ENCODE peak calls at places on chromosome 1, in five cellular contexts. B is sigmoid colon, M is GM12878, G is transverse colon, A is A549. H is an unnamed sample.

GRCh38 chr1:26079960-26080814 is 12.8 kb upstream of the TRIM63 start:
- DNase-seq in A (no peak), G (no peak), M (no peak), B (no peak), H (no peak)

GRCh38 chr1:3014443-3015268 is 6.6 kb upstream of the ACTRT2 start:
- DNase-seq in M (no peak), G (no peak), B (peak), A (no peak), H (no peak)

GRCh38 chr1:53278294-53278693 is 40.0 kb upstream of the MAGOH start:
- DNase-seq in M (no peak), A (peak), B (peak), G (peak), H (peak)

GRCh38 chr1:8862528-8862927 is 16.0 kb downstream of the ENO1 start:
- DNase-seq in M (no peak), G (no peak), A (no peak), B (no peak), H (no peak)

GRCh38 chr1:43566382-43567035 is 35.8 kb downstream of the PTPRF start:
- DNase-seq in B (no peak), G (no peak), M (no peak), A (no peak), H (no peak)

GRCh38 chr1:183139281-183139942 is 46.7 kb upstream of the LAMC2 start:
- DNase-seq in G (no peak), A (peak), B (no peak), M (no peak), H (no peak)

GRCh38 chr1:51317798-51318197 is 12.6 kb downstream of the TTC39A start:
- DNase-seq in A (no peak), B (no peak), M (no peak), G (no peak), H (no peak)

GRCh38 chr1:100767176-100767876 is 47.8 kb downstream of the VCAM1 start:
- DNase-seq in M (no peak), B (no peak), G (no peak), A (no peak), H (no peak)

GRCh38 chr1:164263540-164263939 is 295.4 kb upstream of the PBX1 start:
- DNase-seq in A (no peak), M (no peak), B (no peak), G (no peak), H (no peak)

GRCh38 chr1:109134423-109134822 is 20.5 kb downstream of the ELAPOR1 start:
- DNase-seq in G (peak), M (no peak), B (no peak), A (no peak), H (no peak)
- TF ChIP-seq EP300 in G (no peak), M (no peak), B (no peak), A (no peak), H (no peak)

DNA sequence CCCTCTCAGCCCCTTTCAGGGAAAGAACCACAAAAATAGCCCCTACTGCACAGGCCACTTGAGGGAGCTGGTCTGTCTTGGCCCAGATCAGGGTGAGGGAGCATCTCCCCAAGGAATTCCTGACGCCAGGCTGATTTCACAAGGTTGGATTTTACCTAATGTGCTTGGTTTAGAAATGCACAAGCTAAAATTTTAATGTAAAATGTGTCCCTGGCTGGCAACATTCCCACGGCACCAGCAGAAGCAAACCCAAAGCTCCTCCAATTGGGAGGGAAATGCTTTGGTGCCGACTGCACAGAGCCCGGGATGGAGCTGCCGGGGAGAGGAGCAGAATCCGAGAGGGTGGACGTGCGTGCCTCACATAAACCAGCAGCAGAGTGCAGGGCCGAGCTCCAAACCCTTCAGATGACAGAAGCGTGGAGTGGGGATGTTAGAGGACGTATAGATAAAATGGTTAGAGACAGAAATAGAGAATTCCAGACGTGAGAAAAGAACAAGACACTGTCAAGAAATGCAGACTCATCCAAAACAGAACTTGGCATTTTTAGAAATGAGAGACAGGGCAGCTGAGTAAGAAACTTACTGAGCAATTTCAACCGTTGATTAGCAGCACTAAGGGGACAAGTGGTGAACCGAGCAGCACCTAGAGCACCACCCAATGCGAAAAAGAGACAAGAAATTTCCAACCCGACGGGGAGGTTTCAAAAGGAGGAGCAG is 41.6 kb upstream of the TMEM52 start:
- DNase-seq in A (no peak), G (no peak), B (no peak), M (no peak), H (no peak)
- TF ChIP-seq POLR2A in A (no peak), G (no peak), B (no peak), M (no peak), H (no peak)

GRCh38 chr1:246699095-246699735 is 25.0 kb upstream of the SCCPDH start:
- DNase-seq in B (peak), M (peak), A (peak), G (peak), H (peak)
- TF ChIP-seq EP300 in B (no peak), M (no peak), A (no peak), G (no peak), H (no peak)

GRCh38 chr1:115408489-115409002 is 70.5 kb upstream of the NGF start:
- DNase-seq in G (no peak), B (no peak), M (no peak), A (no peak), H (no peak)

GRCh38 chr1:115412286-115412685 is 74.2 kb upstream of the NGF start:
- DNase-seq in B (no peak), G (no peak), M (no peak), A (no peak), H (no peak)

GRCh38 chr1:115411388-115412063 is 73.5 kb upstream of the NGF start:
- DNase-seq in G (no peak), B (no peak), M (no peak), A (no peak), H (no peak)

GRCh38 chr1:115409097-115409852 is 71.2 kb upstream of the NGF start:
- DNase-seq in G (no peak), B (no peak), A (no peak), M (no peak), H (no peak)

DNA sequence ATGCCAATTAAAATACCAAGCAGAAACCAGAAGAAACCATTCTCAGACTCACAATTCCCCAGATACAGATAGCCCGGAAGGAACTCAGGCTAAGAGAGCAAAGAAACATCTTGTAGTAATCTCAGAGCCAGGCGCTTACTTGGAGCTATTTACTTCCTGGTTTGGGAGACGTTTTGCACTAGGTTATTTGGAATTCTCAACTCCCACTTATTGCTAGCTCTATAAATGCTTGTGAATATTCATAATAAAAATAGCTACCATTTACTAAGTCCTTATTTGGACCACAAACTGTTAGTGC is 71.8 kb upstream of the NGF start:
- DNase-seq in A (no peak), B (no peak), M (no peak), G (no peak), H (no peak)
- TF ChIP-seq POLR2A in A (no peak), B (no peak), M (no peak), G (no peak), H (no peak)

GRCh38 chr1:23444104-23444533 is 19.6 kb upstream of the TCEA3 start:
- DNase-seq in A (no peak), B (peak), M (no peak), G (peak), H (peak)
- TF ChIP-seq EP300 in A (no peak), B (peak), M (no peak), G (no peak), H (peak)

GRCh38 chr1:110390692-110391232 is at the start of gene SLC16A4:
- DNase-seq in B (no peak), M (no peak), A (peak), G (no peak), H (peak)
- TF ChIP-seq POLR2A in B (no peak), M (no peak), A (no peak), G (no peak), H (peak)

DNA sequence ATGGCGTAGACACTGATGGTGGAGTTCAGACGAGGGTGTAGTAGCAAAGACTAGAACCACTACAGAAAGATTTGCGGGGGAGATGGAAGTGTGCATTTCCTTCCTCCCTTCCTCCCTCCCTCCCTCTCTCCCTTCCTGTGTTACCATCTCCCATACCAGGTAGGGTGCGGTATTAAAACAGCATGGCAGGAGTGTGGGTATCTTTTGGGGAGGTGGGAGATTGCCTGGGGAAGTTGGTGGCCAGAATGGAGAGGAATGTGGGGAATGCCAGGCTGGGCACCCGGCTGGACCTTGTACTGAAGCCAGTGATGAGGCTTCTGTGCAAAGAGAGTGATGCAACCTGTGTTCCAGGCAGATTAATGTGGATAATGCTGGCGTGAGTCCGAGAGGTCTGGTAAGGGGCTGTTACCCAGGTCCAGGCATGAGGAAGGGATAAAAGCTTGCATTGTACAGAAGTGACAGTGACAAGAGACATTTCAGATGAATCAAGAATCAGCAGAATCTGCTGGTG is 30.3 kb upstream of the PPP2R5A start:
- DNase-seq in A (no peak), M (no peak), G (no peak), B (no peak), H (no peak)
- TF ChIP-seq EP300 in A (no peak), M (no peak), G (no peak), B (no peak), H (no peak)

GRCh38 chr1:113811353-113811887 is 856 bp downstream of the RSBN1 start:
- DNase-seq in A (peak), M (no peak), G (peak), B (no peak), H (peak)

GRCh38 chr1:113809651-113810602 is 2.3 kb downstream of the RSBN1 start:
- DNase-seq in B (no peak), M (no peak), G (peak), A (no peak), H (no peak)

GRCh38 chr1:113813218-113813617 is 942 bp upstream of the RSBN1 start:
- DNase-seq in A (no peak), B (no peak), G (no peak), M (no peak), H (no peak)

GRCh38 chr1:113812661-113813135 is 422 bp upstream of the RSBN1 start:
- DNase-seq in M (no peak), B (no peak), A (no peak), G (no peak), H (no peak)

DNA sequence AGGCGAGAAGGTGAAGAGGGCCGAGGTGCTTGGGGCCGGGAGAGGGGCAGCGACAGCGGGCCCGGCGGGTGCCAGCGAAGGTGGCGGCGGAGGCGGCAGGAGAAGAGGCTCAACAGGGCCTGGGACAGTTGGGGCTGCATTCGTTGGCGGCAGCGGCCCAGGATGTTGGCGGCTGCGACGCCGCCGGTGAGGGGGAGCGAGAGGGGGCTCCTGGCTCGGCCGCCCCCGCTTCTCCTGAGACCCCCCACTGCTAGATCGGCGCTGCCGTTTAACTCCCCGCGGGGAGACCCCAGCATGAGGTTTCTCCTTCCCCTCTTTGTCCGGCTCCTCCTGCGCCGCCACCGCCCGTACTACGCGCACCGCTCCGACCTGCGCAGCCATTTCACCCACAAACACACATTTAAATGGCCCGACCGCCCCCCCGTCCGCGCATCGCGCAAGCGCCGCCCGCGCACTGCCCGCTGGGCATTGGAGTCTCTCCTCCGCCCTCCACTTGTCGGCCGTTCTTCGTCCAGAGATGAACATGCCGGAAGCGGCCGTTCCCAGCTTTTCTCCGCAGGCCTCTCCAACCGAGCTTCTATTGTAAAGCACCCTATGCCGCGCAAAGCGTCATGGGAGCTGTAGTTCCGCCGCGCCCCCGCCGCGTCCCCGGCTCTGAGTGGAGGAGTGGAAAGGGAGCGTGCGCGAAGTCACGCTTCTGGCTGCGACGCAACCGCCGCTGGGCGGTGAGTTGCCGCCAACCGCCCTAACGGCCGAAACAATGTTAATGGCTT is at the start of gene RSBN1:
- DNase-seq in G (peak), B (peak), A (peak), M (peak), H (peak)
- TF ChIP-seq POLR2A in G (peak), B (peak), A (peak), M (peak), H (peak)

DNA sequence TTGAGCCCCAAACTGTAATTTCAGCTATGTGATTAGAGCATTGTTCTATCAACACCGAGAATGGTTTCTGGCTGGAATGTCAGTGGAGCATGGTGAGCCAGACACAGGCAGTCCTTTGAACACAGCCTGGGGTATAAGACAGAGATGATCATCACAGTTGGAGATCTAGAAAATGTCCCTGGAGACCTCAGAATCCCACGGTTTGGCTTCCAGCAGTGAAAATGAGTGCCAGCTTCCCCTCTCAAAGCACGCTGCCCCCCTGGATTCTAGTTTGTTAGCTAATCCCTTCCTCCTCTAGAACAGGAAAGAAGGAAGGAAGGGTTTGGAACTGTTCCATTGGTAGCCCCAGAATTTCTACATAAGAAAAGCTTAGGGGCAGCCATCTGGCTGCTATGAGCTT is 59.9 kb upstream of the JAK1 start:
- DNase-seq in B (no peak), M (no peak), A (no peak), G (no peak), H (no peak)
- TF ChIP-seq EP300 in B (no peak), M (no peak), A (no peak), G (no peak), H (no peak)

GRCh38 chr1:200150721-200151120 is 123.2 kb downstream of the NR5A2 start:
- DNase-seq in M (peak), B (no peak), A (peak), G (no peak), H (no peak)
- TF ChIP-seq POLR2A in M (no peak), B (no peak), A (no peak), G (no peak), H (no peak)